ENCODE peak calls at places on chromosomes 12 and 14, in six cellular contexts. One of them, this sample, is unnamed.

GRCh38 chr14:79404874-79405273 is 806.4 kb downstream of the DIO2 start:
- DNase-seq in IMR-90: peak
- DNase-seq in neuronal stem cell: no peak
- DNase-seq in mesenchymal stem cell: no peak
- DNase-seq in trophoblast cell: no peak
- DNase-seq in H9: no peak
- DNase-seq in this sample: no peak

GRCh38 chr14:94112513-94113060 is 2.1 kb downstream of the IFI27 start:
- DNase-seq in neuronal stem cell: no peak
- DNase-seq in trophoblast cell: no peak
- DNase-seq in H9: peak
- DNase-seq in mesenchymal stem cell: no peak
- DNase-seq in IMR-90: no peak
- DNase-seq in this sample: no peak

GRCh38 chr14:64337901-64338615 is 43.9 kb upstream of the ESR2 start:
- DNase-seq in neuronal stem cell: peak
- DNase-seq in trophoblast cell: peak
- DNase-seq in mesenchymal stem cell: peak
- DNase-seq in IMR-90: peak
- DNase-seq in H9: peak
- DNase-seq in this sample: peak

GRCh38 chr12:24780969-24781368 is 167.9 kb downstream of the BCAT1 start:
- DNase-seq in trophoblast cell: peak
- DNase-seq in mesenchymal stem cell: no peak
- DNase-seq in neuronal stem cell: no peak
- DNase-seq in IMR-90: peak
- DNase-seq in H9: no peak
- DNase-seq in this sample: no peak

GRCh38 chr14:68770051-68770450 is 22.8 kb downstream of the ZFP36L1 start:
- DNase-seq in neuronal stem cell: no peak
- DNase-seq in IMR-90: no peak
- DNase-seq in H9: no peak
- DNase-seq in trophoblast cell: no peak
- DNase-seq in mesenchymal stem cell: no peak
- DNase-seq in this sample: no peak

GRCh38 chr12:119988440-119988787 is 622 bp upstream of the BICDL1 start:
- DNase-seq in neuronal stem cell: no peak
- DNase-seq in trophoblast cell: no peak
- DNase-seq in H9: no peak
- DNase-seq in mesenchymal stem cell: peak
- DNase-seq in IMR-90: peak
- DNase-seq in this sample: no peak

GRCh38 chr14:19974844-19975243 is 547 bp upstream of the OR4K15 start:
- DNase-seq in H9: no peak
- DNase-seq in neuronal stem cell: no peak
- DNase-seq in IMR-90: no peak
- DNase-seq in trophoblast cell: no peak
- DNase-seq in mesenchymal stem cell: no peak
- DNase-seq in this sample: no peak

GRCh38 chr12:8860165-8860961 is 37.9 kb downstream of the A2ML1 start:
- DNase-seq in mesenchymal stem cell: peak
- DNase-seq in H9: peak
- DNase-seq in IMR-90: peak
- DNase-seq in trophoblast cell: peak
- DNase-seq in neuronal stem cell: peak
- DNase-seq in this sample: peak

GRCh38 chr12:99054601-99055128 is 409.6 kb downstream of the APAF1 start:
- DNase-seq in trophoblast cell: no peak
- DNase-seq in IMR-90: no peak
- DNase-seq in mesenchymal stem cell: no peak
- DNase-seq in neuronal stem cell: no peak
- DNase-seq in H9: no peak
- DNase-seq in this sample: no peak

GRCh38 chr14:105273062-105273461 is 24.7 kb downstream of the BTBD6 start:
- DNase-seq in H9: peak
- DNase-seq in mesenchymal stem cell: no peak
- DNase-seq in neuronal stem cell: no peak
- DNase-seq in IMR-90: no peak
- DNase-seq in trophoblast cell: peak
- DNase-seq in this sample: no peak

GRCh38 chr14:54189358-54190354 is 207.2 kb upstream of the CDKN3 start:
- DNase-seq in neuronal stem cell: no peak
- DNase-seq in trophoblast cell: no peak
- DNase-seq in mesenchymal stem cell: peak
- DNase-seq in IMR-90: peak
- DNase-seq in H9: no peak
- DNase-seq in this sample: no peak

GRCh38 chr14:50531595-50532501 is 521 bp downstream of the MAP4K5 start:
- DNase-seq in neuronal stem cell: peak
- DNase-seq in trophoblast cell: peak
- DNase-seq in H9: peak
- DNase-seq in IMR-90: peak
- DNase-seq in mesenchymal stem cell: peak
- DNase-seq in this sample: peak

GRCh38 chr12:50933459-50934124 is 18.8 kb upstream of the HIGD1C start:
- DNase-seq in mesenchymal stem cell: peak
- DNase-seq in IMR-90: no peak
- DNase-seq in neuronal stem cell: no peak
- DNase-seq in H9: no peak
- DNase-seq in trophoblast cell: no peak
- DNase-seq in this sample: no peak

GRCh38 chr12:34406996-34407300 is 384.7 kb downstream of the ALG10 start:
- DNase-seq in IMR-90: no peak
- DNase-seq in neuronal stem cell: no peak
- DNase-seq in mesenchymal stem cell: no peak
- DNase-seq in trophoblast cell: no peak
- DNase-seq in H9: peak
- DNase-seq in this sample: no peak

GRCh38 chr12:3364226-3364625 is 126.8 kb upstream of the PRMT8 start:
- DNase-seq in IMR-90: no peak
- DNase-seq in mesenchymal stem cell: no peak
- DNase-seq in neuronal stem cell: no peak
- DNase-seq in H9: peak
- DNase-seq in trophoblast cell: no peak
- DNase-seq in this sample: no peak

GRCh38 chr14:37746140-37746832 is 150.9 kb downstream of the TTC6 start:
- DNase-seq in trophoblast cell: no peak
- DNase-seq in neuronal stem cell: no peak
- DNase-seq in mesenchymal stem cell: no peak
- DNase-seq in IMR-90: no peak
- DNase-seq in H9: no peak
- DNase-seq in this sample: no peak

GRCh38 chr14:65704850-65705249 is 292.3 kb downstream of the FUT8 start:
- DNase-seq in trophoblast cell: no peak
- DNase-seq in IMR-90: no peak
- DNase-seq in mesenchymal stem cell: no peak
- DNase-seq in H9: no peak
- DNase-seq in neuronal stem cell: no peak
- DNase-seq in this sample: no peak

GRCh38 chr12:13562915-13563742 is 366.6 kb downstream of the EMP1 start:
- DNase-seq in trophoblast cell: no peak
- DNase-seq in H9: no peak
- DNase-seq in mesenchymal stem cell: no peak
- DNase-seq in neuronal stem cell: no peak
- DNase-seq in IMR-90: no peak
- DNase-seq in this sample: no peak

GRCh38 chr12:13563743-13564125 is 367.2 kb downstream of the EMP1 start:
- DNase-seq in IMR-90: no peak
- DNase-seq in trophoblast cell: no peak
- DNase-seq in neuronal stem cell: no peak
- DNase-seq in H9: no peak
- DNase-seq in mesenchymal stem cell: no peak
- DNase-seq in this sample: no peak

GRCh38 chr12:13564266-13564810 is 367.8 kb downstream of the EMP1 start:
- DNase-seq in H9: no peak
- DNase-seq in IMR-90: no peak
- DNase-seq in neuronal stem cell: no peak
- DNase-seq in trophoblast cell: no peak
- DNase-seq in mesenchymal stem cell: no peak
- DNase-seq in this sample: no peak

GRCh38 chr12:13570005-13570694 is 373.6 kb downstream of the EMP1 start:
- DNase-seq in neuronal stem cell: no peak
- DNase-seq in trophoblast cell: no peak
- DNase-seq in mesenchymal stem cell: no peak
- DNase-seq in IMR-90: no peak
- DNase-seq in H9: no peak
- DNase-seq in this sample: no peak

GRCh38 chr12:13566286-13566685 is 369.8 kb downstream of the EMP1 start:
- DNase-seq in IMR-90: no peak
- DNase-seq in mesenchymal stem cell: no peak
- DNase-seq in neuronal stem cell: no peak
- DNase-seq in H9: no peak
- DNase-seq in trophoblast cell: no peak
- DNase-seq in this sample: no peak
- H4K91ac ChIP-seq in IMR-90: no peak
- H4K91ac ChIP-seq in mesenchymal stem cell: no peak
- H4K91ac ChIP-seq in neuronal stem cell: no peak
- H4K91ac ChIP-seq in H9: no peak
- H4K91ac ChIP-seq in trophoblast cell: no peak
- H4K91ac ChIP-seq in this sample: no peak

GRCh38 chr12:57632369-57632897 is 568 bp downstream of the B4GALNT1 start:
- DNase-seq in trophoblast cell: peak
- DNase-seq in H9: peak
- DNase-seq in IMR-90: no peak
- DNase-seq in mesenchymal stem cell: peak
- DNase-seq in neuronal stem cell: peak
- DNase-seq in this sample: no peak
- H4K91ac ChIP-seq in trophoblast cell: no peak
- H4K91ac ChIP-seq in H9: no peak
- H4K91ac ChIP-seq in IMR-90: no peak
- H4K91ac ChIP-seq in mesenchymal stem cell: no peak
- H4K91ac ChIP-seq in neuronal stem cell: no peak
- H4K91ac ChIP-seq in this sample: no peak

DNA sequence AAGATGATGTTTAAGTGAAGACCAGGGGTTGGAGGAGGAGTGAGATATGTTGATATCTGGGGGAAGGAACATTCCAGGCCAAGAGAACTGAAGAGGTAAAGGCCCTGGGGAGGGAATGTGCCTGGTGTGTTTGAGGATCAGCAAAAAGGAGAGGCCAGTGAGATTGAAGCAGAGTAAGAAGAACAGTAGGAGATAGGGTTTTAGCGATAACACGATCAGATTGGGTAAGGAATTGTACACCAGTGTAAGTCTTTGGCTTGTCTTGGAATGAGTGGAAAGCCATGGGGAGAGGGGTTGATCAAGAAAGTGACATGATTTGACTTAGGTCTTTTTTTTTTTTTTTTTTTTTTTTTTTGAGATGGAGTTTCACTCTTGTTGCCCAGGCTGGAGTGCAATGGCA is 4.8 kb downstream of the TROAP start:
- DNase-seq in trophoblast cell: no peak
- DNase-seq in neuronal stem cell: no peak
- DNase-seq in mesenchymal stem cell: no peak
- DNase-seq in IMR-90: no peak
- DNase-seq in H9: no peak
- DNase-seq in this sample: no peak
- H4K91ac ChIP-seq in trophoblast cell: no peak
- H4K91ac ChIP-seq in neuronal stem cell: no peak
- H4K91ac ChIP-seq in mesenchymal stem cell: no peak
- H4K91ac ChIP-seq in IMR-90: no peak
- H4K91ac ChIP-seq in H9: no peak
- H4K91ac ChIP-seq in this sample: no peak

DNA sequence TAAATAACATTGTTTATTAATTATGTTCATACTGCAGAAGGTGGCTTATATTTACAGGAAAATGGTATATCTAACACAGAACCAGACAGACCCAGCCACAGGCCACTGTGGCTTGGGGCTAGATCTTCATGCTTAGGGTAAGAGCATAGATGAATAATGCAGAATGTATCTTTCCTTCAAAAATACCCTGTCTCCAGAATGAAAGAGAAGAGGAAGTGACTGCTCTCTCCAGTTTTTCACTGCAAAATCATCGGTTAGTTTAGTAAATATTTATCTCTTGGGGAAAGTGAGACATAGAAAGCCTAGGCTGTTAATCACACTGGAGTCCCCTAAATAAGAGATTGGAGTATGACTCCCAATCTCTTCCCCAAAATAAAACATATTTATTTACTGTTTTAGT is 453.7 kb downstream of the NAV3 start:
- DNase-seq in trophoblast cell: no peak
- DNase-seq in mesenchymal stem cell: peak
- DNase-seq in neuronal stem cell: no peak
- DNase-seq in IMR-90: peak
- DNase-seq in H9: no peak
- DNase-seq in this sample: no peak
- H4K91ac ChIP-seq in trophoblast cell: no peak
- H4K91ac ChIP-seq in mesenchymal stem cell: no peak
- H4K91ac ChIP-seq in neuronal stem cell: no peak
- H4K91ac ChIP-seq in IMR-90: no peak
- H4K91ac ChIP-seq in H9: no peak
- H4K91ac ChIP-seq in this sample: no peak

DNA sequence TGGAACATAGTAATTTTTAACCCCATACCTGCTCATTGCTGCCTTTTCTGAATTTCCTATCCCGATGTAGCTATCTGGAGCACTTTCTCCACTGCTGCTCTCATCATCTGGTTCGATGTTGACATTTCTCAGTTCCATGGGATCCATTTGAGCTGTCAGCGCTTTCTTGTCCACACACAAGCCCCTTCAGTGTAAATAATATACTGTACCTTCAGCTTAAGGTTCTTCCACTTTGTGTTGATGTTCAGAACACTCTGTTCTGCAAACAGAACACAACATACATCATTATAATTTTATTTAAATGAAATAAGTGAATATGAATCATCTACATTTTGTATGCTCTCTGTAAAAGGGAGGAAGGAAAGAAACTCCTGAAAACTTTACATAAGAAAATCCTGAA is 32.9 kb downstream of the SLC38A4 start:
- DNase-seq in IMR-90: no peak
- DNase-seq in trophoblast cell: no peak
- DNase-seq in neuronal stem cell: no peak
- DNase-seq in H9: no peak
- DNase-seq in mesenchymal stem cell: no peak
- DNase-seq in this sample: no peak
- H4K91ac ChIP-seq in IMR-90: no peak
- H4K91ac ChIP-seq in trophoblast cell: no peak
- H4K91ac ChIP-seq in neuronal stem cell: no peak
- H4K91ac ChIP-seq in H9: no peak
- H4K91ac ChIP-seq in mesenchymal stem cell: no peak
- H4K91ac ChIP-seq in this sample: no peak

GRCh38 chr12:116926283-116927243 is 15.8 kb downstream of the FBXW8 start:
- DNase-seq in neuronal stem cell: no peak
- DNase-seq in H9: no peak
- DNase-seq in trophoblast cell: no peak
- DNase-seq in mesenchymal stem cell: no peak
- DNase-seq in IMR-90: no peak
- DNase-seq in this sample: no peak

GRCh38 chr12:116922194-116922897 is 11.6 kb downstream of the FBXW8 start:
- DNase-seq in trophoblast cell: no peak
- DNase-seq in neuronal stem cell: no peak
- DNase-seq in mesenchymal stem cell: no peak
- DNase-seq in IMR-90: peak
- DNase-seq in H9: no peak
- DNase-seq in this sample: no peak

GRCh38 chr12:116928504-116928903 is 17.8 kb downstream of the FBXW8 start:
- DNase-seq in trophoblast cell: no peak
- DNase-seq in mesenchymal stem cell: no peak
- DNase-seq in H9: no peak
- DNase-seq in IMR-90: no peak
- DNase-seq in neuronal stem cell: no peak
- DNase-seq in this sample: no peak

GRCh38 chr12:116927244-116927940 is 16.6 kb downstream of the FBXW8 start:
- DNase-seq in IMR-90: no peak
- DNase-seq in trophoblast cell: no peak
- DNase-seq in neuronal stem cell: no peak
- DNase-seq in H9: no peak
- DNase-seq in mesenchymal stem cell: peak
- DNase-seq in this sample: no peak

GRCh38 chr12:116924558-116925453 is 14.1 kb downstream of the FBXW8 start:
- DNase-seq in trophoblast cell: peak
- DNase-seq in H9: peak
- DNase-seq in neuronal stem cell: no peak
- DNase-seq in IMR-90: peak
- DNase-seq in mesenchymal stem cell: peak
- DNase-seq in this sample: no peak
- H4K91ac ChIP-seq in trophoblast cell: no peak
- H4K91ac ChIP-seq in H9: no peak
- H4K91ac ChIP-seq in neuronal stem cell: no peak
- H4K91ac ChIP-seq in IMR-90: no peak
- H4K91ac ChIP-seq in mesenchymal stem cell: no peak
- H4K91ac ChIP-seq in this sample: no peak

This sample was measured in H1.